ENCODE peak calls at places on chromosomes 13 and 19, in eight cellular contexts. F, N, V, O, D, S, R and M are unnamed samples. For H3K36me3, the result is how much of the 10 kb centered on the place peaks cover.

GRCh38 chr13:102993348-102993747 is 72.9 kb downstream of the SLC10A2 start:
- DNase-seq in V (no peak), O (no peak), S (no peak), F (no peak), D (no peak), N (no peak), R (no peak), M (no peak)

GRCh38 chr13:77784531-77784930 is 87.0 kb downstream of the SLAIN1 start:
- DNase-seq in O (no peak), N (no peak), R (no peak), D (no peak), S (no peak), F (no peak), V (no peak), M (no peak)

GRCh38 chr19:45785097-45785496 is 2.8 kb upstream of the DMPK start:
- DNase-seq in D (no peak), R (no peak), S (no peak), F (no peak), V (no peak), O (no peak), N (no peak), M (no peak)

GRCh38 chr13:111171629-111172028 is 56.5 kb downstream of the ARHGEF7 start:
- DNase-seq in O (no peak), R (no peak), F (no peak), S (no peak), N (no peak), V (no peak), D (no peak), M (no peak)

GRCh38 chr13:103403814-103404213 is 337.6 kb upstream of the SLC10A2 start:
- DNase-seq in O (no peak), V (no peak), F (no peak), N (no peak), R (no peak), S (no peak), D (no peak), M (no peak)

GRCh38 chr19:57004418-57004817 is 115.4 kb upstream of the USP29 start:
- DNase-seq in N (no peak), S (no peak), O (no peak), R (no peak), V (no peak), F (no peak), D (no peak), M (no peak)

GRCh38 chr13:65600702-65601101 is 1629.4 kb downstream of the PCDH9 start:
- DNase-seq in F (no peak), V (no peak), R (no peak), N (no peak), O (no peak), D (no peak), S (no peak), M (no peak)

GRCh38 chr13:69616398-69616797 is 491.2 kb upstream of the ATXN8OS start:
- DNase-seq in D (no peak), N (no peak), V (no peak), S (no peak), R (no peak), O (no peak), F (no peak), M (no peak)

GRCh38 chr19:6730153-6730804 is 7.1 kb downstream of the GPR108 start:
- DNase-seq in R (no peak), O (no peak), S (peak), F (no peak), V (no peak), D (peak), N (peak), M (peak)

GRCh38 chr13:33383724-33384577 is 98.4 kb upstream of the STARD13 start:
- DNase-seq in D (peak), N (no peak), O (no peak), F (no peak), S (no peak), V (no peak), R (no peak), M (no peak)

GRCh38 chr13:33394294-33394932 is 108.9 kb upstream of the STARD13 start:
- DNase-seq in R (no peak), F (no peak), O (no peak), N (no peak), V (no peak), D (no peak), S (no peak), M (no peak)

GRCh38 chr13:33392794-33393371 is 107.3 kb upstream of the STARD13 start:
- DNase-seq in O (no peak), N (no peak), S (no peak), R (no peak), D (no peak), V (no peak), F (no peak), M (no peak)

GRCh38 chr13:33388254-33388998 is 102.9 kb upstream of the STARD13 start:
- DNase-seq in V (no peak), N (no peak), O (no peak), F (no peak), R (no peak), D (no peak), S (peak), M (no peak)
- TF ChIP-seq CTCF in V (no peak), N (no peak), O (no peak), F (no peak), R (no peak), D (no peak), S (no peak), M (peak)

GRCh38 chr19:4101496-4101770 is 22.5 kb downstream of the MAP2K2 start:
- DNase-seq in F (no peak), D (no peak), S (no peak), V (no peak), R (no peak), N (no peak), O (no peak), M (no peak)
- H3K36me3 ChIP-seq in F (half or more), D (under half), S (under half), V (under half), R (half or more), N (under half), O (under half), M (under half)

GRCh38 chr19:13241321-13242104 is 91.3 kb downstream of the IER2 start:
- DNase-seq in O (no peak), S (no peak), R (no peak), F (no peak), V (no peak), N (no peak), D (no peak), M (no peak)
- TF ChIP-seq CTCF in O (no peak), S (no peak), R (no peak), F (no peak), V (no peak), N (no peak), D (no peak), M (peak)

DNA sequence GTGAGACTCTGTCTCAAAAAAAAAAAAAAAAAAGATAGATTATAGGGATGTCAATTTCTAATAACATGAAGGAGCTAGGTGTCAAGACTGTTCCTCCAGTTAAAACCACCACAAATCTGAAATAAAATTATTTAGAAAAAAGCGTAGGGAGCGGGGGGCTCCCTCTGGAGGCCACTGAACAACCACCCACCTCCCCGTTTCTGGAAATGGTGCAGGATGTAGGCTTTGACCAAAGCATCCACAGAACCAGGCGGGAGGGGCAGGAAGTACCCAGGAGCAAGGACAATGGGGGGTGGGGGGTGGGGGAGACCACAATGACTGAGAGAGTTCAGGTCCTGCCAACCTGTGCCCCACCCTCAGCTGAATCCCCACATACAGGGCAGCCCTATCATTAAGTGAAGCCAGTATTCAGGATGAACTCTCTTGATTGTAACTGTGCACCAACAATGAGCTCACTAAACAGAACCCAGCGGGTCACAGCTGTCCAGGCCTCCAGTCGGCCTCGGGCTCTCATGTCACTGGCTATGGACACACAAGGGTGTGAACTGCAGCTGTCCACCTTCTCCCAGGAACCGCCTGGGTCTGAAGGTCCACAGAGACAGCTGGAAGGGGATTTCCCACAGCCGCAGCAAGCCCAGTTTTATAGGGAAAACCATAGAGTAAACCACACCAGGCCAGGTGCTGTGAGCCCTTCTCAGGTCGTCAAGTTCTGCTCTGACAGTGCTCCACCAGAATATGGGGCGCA is 6.6 kb downstream of the ZSCAN18 start:
- DNase-seq in S (no peak), D (no peak), F (no peak), O (no peak), N (no peak), V (no peak), R (no peak), M (no peak)
- H3K36me3 ChIP-seq in S (under half), D (under half), F (under half), O (under half), N (under half), V (under half), R (under half), M (under half)

DNA sequence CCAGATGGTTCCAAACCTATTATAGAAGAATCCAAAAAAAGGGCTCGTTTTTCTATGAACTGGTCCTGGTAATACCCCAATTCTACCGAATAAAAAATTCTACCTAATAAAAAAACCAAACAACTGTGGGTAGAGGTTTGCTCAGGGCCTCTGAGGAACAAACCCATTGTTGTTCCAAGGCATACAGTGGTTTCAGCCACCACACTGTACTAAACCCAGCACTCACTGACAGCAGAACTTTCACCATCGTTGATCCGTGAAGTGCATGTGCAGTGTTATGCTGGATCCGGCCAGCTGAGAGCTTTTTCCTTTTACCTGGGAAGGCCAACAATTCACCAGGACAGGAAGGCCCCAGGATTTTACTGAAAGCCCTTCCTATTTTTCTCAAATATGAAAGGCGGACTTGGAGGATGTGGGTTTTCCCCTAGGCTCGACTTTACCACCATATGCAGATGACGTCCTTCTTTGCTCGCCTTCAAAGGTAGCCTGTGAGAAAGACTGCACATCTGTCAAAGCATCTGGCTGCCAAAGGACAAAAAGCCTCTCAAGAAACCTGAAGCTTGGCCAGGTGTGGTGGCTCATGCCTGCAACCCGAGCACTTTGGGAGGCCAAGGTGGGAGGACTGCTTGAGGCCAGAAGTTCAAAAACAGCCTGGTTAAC is 7.2 kb upstream of the PABPC3 start:
- DNase-seq in O (no peak), S (no peak), N (no peak), V (no peak), D (no peak), F (no peak), R (no peak), M (no peak)
- TF ChIP-seq CTCF in O (no peak), S (no peak), N (no peak), V (no peak), D (no peak), F (no peak), R (no peak), M (no peak)

GRCh38 chr13:46160065-46160464 is 21.9 kb downstream of the LCP1 start:
- DNase-seq in F (no peak), D (no peak), O (no peak), S (no peak), V (no peak), R (no peak), N (no peak), M (no peak)

GRCh38 chr13:46158222-46158621 is 23.8 kb downstream of the LCP1 start:
- DNase-seq in S (no peak), O (no peak), F (no peak), R (no peak), N (no peak), V (no peak), D (no peak), M (no peak)

GRCh38 chr13:46158983-46159382 is 23.0 kb downstream of the LCP1 start:
- DNase-seq in F (no peak), O (no peak), N (no peak), V (no peak), D (no peak), S (no peak), R (no peak), M (no peak)

GRCh38 chr13:46164661-46165060 is 17.3 kb downstream of the LCP1 start:
- DNase-seq in D (no peak), N (no peak), R (no peak), O (no peak), V (no peak), F (no peak), S (no peak), M (no peak)

DNA sequence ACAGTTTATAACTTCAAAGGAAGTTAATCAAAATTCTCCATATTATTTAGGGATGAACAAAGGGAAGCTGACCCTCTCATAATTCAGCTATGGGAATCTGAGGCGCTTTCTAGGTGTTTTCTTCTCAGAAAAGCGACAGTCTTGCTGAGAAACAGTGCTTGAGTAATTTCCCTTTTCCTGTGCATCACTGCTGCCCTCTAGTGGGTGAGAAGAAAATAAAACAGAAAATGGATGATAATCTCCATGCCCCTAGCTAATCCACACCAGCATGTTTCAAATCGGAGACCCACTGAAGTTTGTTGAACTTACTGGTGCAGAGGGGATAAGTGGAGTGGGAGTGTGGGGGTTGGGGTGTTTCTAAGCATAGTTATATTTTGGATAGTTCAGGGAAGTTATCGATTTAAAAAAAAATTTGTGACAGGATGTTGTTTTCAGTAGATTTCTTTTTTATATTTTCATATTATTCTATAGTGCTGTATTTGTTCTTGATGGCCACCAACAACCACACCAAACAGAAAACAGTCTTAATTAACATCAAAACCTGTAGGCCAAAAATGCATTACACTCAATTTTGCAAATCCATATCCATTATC is 21.4 kb downstream of the LCP1 start:
- DNase-seq in S (peak), R (no peak), D (no peak), V (no peak), N (no peak), O (peak), F (no peak), M (peak)
- H3K36me3 ChIP-seq in S (under half), R (under half), D (under half), V (under half), N (under half), O (under half), F (under half), M (under half)

DNA sequence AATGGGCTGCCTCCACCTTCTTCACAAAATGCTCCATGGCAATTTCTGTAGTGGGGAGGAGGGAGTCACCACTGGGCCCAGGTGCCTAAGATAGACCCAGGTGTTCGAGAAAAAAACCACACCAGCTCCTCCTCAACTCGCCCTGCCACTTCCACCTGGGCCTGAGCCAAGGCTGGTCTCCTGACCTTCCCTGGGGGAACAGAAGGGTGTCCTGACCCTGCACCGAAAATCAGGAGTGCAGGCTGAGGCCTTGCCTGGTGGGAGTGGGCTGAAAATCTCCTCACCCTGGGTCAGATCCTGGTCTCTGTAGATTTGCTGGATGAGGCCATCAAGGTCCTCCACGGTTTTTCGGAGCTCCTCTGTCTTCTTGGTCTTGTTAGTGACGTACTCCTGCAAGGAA is 17.6 kb upstream of the AKAP8 start:
- DNase-seq in D (no peak), R (no peak), O (no peak), S (no peak), V (no peak), N (no peak), F (no peak), M (no peak)
- TF ChIP-seq CTCF in D (no peak), R (no peak), O (no peak), S (no peak), V (no peak), N (no peak), F (no peak), M (no peak)

DNA sequence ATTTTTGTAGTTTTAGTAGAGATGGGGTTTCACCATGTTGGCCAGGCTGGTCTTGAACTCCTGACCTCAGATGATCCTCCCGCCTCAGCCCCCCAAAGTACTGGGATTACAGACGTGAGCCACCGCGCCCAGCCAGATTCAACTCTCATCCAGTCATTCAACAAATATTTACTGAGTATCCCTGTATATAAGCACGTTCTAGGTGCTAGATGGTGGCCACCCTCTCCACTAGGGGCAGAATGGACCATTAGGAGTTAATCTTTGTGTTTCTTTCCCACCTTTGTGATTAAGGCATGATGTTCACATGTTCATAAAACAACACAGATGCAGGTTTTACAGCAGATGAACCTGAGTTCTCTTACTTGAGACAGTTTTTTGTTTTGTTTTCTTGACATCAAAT is 7.3 kb downstream of the SHKBP1 start:
- DNase-seq in R (no peak), S (no peak), D (no peak), O (no peak), F (no peak), N (no peak), V (no peak), M (no peak)
- H3K36me3 ChIP-seq in R (half or more), S (under half), D (under half), O (under half), F (under half), N (under half), V (under half), M (under half)